ENCODE peak calls at places on chromosomes 7 and 10, in five cellular contexts. One of them, this sample, is unnamed.

GRCh38 chr7:50281680-50282445 is 22.7 kb upstream of the IKZF1 start:
- DNase-seq in neural crest cell: no peak
- DNase-seq in NCI-H1694: no peak
- DNase-seq in A172: no peak
- DNase-seq in KBM-7: peak
- DNase-seq in this sample: no peak

GRCh38 chr7:31850066-31850465 is 163.1 kb downstream of the PPP1R17 start:
- DNase-seq in A172: no peak
- DNase-seq in neural crest cell: no peak
- DNase-seq in NCI-H1694: no peak
- DNase-seq in KBM-7: no peak
- DNase-seq in this sample: no peak

GRCh38 chr7:140542226-140542625 is 62.9 kb upstream of the MKRN1 start:
- DNase-seq in neural crest cell: no peak
- DNase-seq in NCI-H1694: no peak
- DNase-seq in KBM-7: no peak
- DNase-seq in A172: peak
- DNase-seq in this sample: no peak

GRCh38 chr7:17369686-17370426 is 71.4 kb downstream of the AHR start:
- DNase-seq in NCI-H1694: no peak
- DNase-seq in neural crest cell: no peak
- DNase-seq in KBM-7: peak
- DNase-seq in A172: peak
- DNase-seq in this sample: no peak

GRCh38 chr7:2004841-2005351 is 227.8 kb downstream of the MAD1L1 start:
- DNase-seq in neural crest cell: no peak
- DNase-seq in A172: no peak
- DNase-seq in NCI-H1694: no peak
- DNase-seq in KBM-7: no peak
- DNase-seq in this sample: no peak

GRCh38 chr7:152462995-152463713 is 27.4 kb upstream of the KMT2C start:
- DNase-seq in KBM-7: no peak
- DNase-seq in neural crest cell: no peak
- DNase-seq in A172: peak
- DNase-seq in NCI-H1694: no peak
- DNase-seq in this sample: peak

GRCh38 chr7:29454464-29454863 is 109.2 kb upstream of the PRR15 start:
- DNase-seq in KBM-7: no peak
- DNase-seq in NCI-H1694: no peak
- DNase-seq in A172: no peak
- DNase-seq in neural crest cell: no peak
- DNase-seq in this sample: no peak

GRCh38 chr10:61529208-61529607 is 76.0 kb upstream of the TMEM26 start:
- DNase-seq in NCI-H1694: no peak
- DNase-seq in neural crest cell: no peak
- DNase-seq in KBM-7: no peak
- DNase-seq in A172: no peak
- DNase-seq in this sample: no peak

GRCh38 chr10:71727429-71728217 is 8.0 kb upstream of the C10orf105 start:
- DNase-seq in KBM-7: peak
- DNase-seq in A172: peak
- DNase-seq in neural crest cell: no peak
- DNase-seq in NCI-H1694: peak
- DNase-seq in this sample: peak

GRCh38 chr7:55980266-55980665 is 15.9 kb downstream of the NIPSNAP2 start:
- DNase-seq in NCI-H1694: no peak
- DNase-seq in neural crest cell: no peak
- DNase-seq in KBM-7: no peak
- DNase-seq in A172: no peak
- DNase-seq in this sample: no peak

GRCh38 chr7:158820656-158821055 is 8.7 kb downstream of the ESYT2 start:
- DNase-seq in KBM-7: no peak
- DNase-seq in A172: no peak
- DNase-seq in neural crest cell: no peak
- DNase-seq in NCI-H1694: no peak
- DNase-seq in this sample: no peak

GRCh38 chr10:116030576-116030975 is 242.4 kb downstream of the GFRA1 start:
- DNase-seq in A172: no peak
- DNase-seq in NCI-H1694: no peak
- DNase-seq in KBM-7: no peak
- DNase-seq in neural crest cell: no peak
- DNase-seq in this sample: no peak

GRCh38 chr10:404991-405390 is 269.7 kb downstream of the ZMYND11 start:
- DNase-seq in NCI-H1694: no peak
- DNase-seq in A172: no peak
- DNase-seq in neural crest cell: no peak
- DNase-seq in KBM-7: no peak
- DNase-seq in this sample: no peak

GRCh38 chr10:117492504-117492903 is 50.0 kb upstream of the EMX2 start:
- DNase-seq in NCI-H1694: no peak
- DNase-seq in neural crest cell: no peak
- DNase-seq in A172: no peak
- DNase-seq in KBM-7: no peak
- DNase-seq in this sample: no peak

GRCh38 chr7:68107968-68108367 is 1111.3 kb downstream of the TYW1 start:
- DNase-seq in neural crest cell: no peak
- DNase-seq in KBM-7: no peak
- DNase-seq in A172: peak
- DNase-seq in NCI-H1694: no peak
- DNase-seq in this sample: no peak

GRCh38 chr10:69051303-69051702 is 36.6 kb upstream of the SRGN start:
- DNase-seq in KBM-7: no peak
- DNase-seq in A172: peak
- DNase-seq in NCI-H1694: no peak
- DNase-seq in neural crest cell: no peak
- DNase-seq in this sample: no peak

GRCh38 chr7:119270045-119270464 is 1002.9 kb upstream of the KCND2 start:
- DNase-seq in neural crest cell: peak
- DNase-seq in A172: peak
- DNase-seq in KBM-7: peak
- DNase-seq in NCI-H1694: peak
- DNase-seq in this sample: peak

GRCh38 chr7:158043461-158044155 is 544.0 kb downstream of the PTPRN2 start:
- DNase-seq in neural crest cell: no peak
- DNase-seq in NCI-H1694: no peak
- DNase-seq in A172: no peak
- DNase-seq in KBM-7: no peak
- DNase-seq in this sample: no peak

GRCh38 chr7:106108988-106109387 is 3.1 kb downstream of the SYPL1 start:
- DNase-seq in neural crest cell: no peak
- DNase-seq in A172: no peak
- DNase-seq in KBM-7: no peak
- DNase-seq in NCI-H1694: no peak
- DNase-seq in this sample: no peak

GRCh38 chr10:18164771-18165361 is 24.6 kb downstream of the CACNB2 start:
- DNase-seq in A172: no peak
- DNase-seq in KBM-7: no peak
- DNase-seq in neural crest cell: no peak
- DNase-seq in NCI-H1694: no peak
- DNase-seq in this sample: no peak

GRCh38 chr10:70381491-70382421 is 669 bp downstream of the LRRC20 start:
- DNase-seq in KBM-7: no peak
- DNase-seq in NCI-H1694: peak
- DNase-seq in A172: no peak
- DNase-seq in neural crest cell: peak
- DNase-seq in this sample: peak

GRCh38 chr7:32071466-32072091 is 1.4 kb upstream of the PDE1C start:
- DNase-seq in neural crest cell: no peak
- DNase-seq in A172: no peak
- DNase-seq in KBM-7: no peak
- DNase-seq in NCI-H1694: no peak
- DNase-seq in this sample: no peak

GRCh38 chr10:133124357-133125211 is 35.4 kb upstream of the KNDC1 start:
- DNase-seq in A172: no peak
- DNase-seq in KBM-7: peak
- DNase-seq in neural crest cell: peak
- DNase-seq in NCI-H1694: no peak
- DNase-seq in this sample: no peak

GRCh38 chr10:73999703-74000102 is 1.8 kb downstream of the VCL start:
- DNase-seq in KBM-7: no peak
- DNase-seq in neural crest cell: no peak
- DNase-seq in NCI-H1694: no peak
- DNase-seq in A172: peak
- DNase-seq in this sample: no peak

GRCh38 chr10:78914060-78914378 is 154.7 kb upstream of the ZMIZ1 start:
- DNase-seq in neural crest cell: no peak
- DNase-seq in NCI-H1694: no peak
- DNase-seq in KBM-7: no peak
- DNase-seq in A172: no peak
- DNase-seq in this sample: no peak

GRCh38 chr10:119539359-119539651 is 3.2 kb downstream of the RGS10 start:
- DNase-seq in neural crest cell: no peak
- DNase-seq in NCI-H1694: no peak
- DNase-seq in A172: no peak
- DNase-seq in KBM-7: no peak
- DNase-seq in this sample: no peak

GRCh38 chr10:132110091-132110490 is 44.3 kb downstream of the JAKMIP3 start:
- DNase-seq in KBM-7: no peak
- DNase-seq in NCI-H1694: no peak
- DNase-seq in A172: no peak
- DNase-seq in neural crest cell: no peak
- DNase-seq in this sample: no peak

GRCh38 chr7:16491148-16491547 is 25.6 kb upstream of the SOSTDC1 start:
- DNase-seq in NCI-H1694: no peak
- DNase-seq in A172: no peak
- DNase-seq in KBM-7: no peak
- DNase-seq in neural crest cell: no peak
- DNase-seq in this sample: no peak

GRCh38 chr7:28862876-28863275 is 95.3 kb downstream of the TRIL start:
- DNase-seq in NCI-H1694: no peak
- DNase-seq in KBM-7: no peak
- DNase-seq in neural crest cell: no peak
- DNase-seq in A172: no peak
- DNase-seq in this sample: no peak

GRCh38 chr7:4178887-4179286 is 503.2 kb upstream of the FOXK1 start:
- DNase-seq in A172: no peak
- DNase-seq in KBM-7: no peak
- DNase-seq in neural crest cell: no peak
- DNase-seq in NCI-H1694: no peak
- DNase-seq in this sample: no peak

GRCh38 chr10:89861584-89862287 is 160.3 kb downstream of the KIF20B start:
- DNase-seq in A172: peak
- DNase-seq in neural crest cell: no peak
- DNase-seq in KBM-7: no peak
- DNase-seq in NCI-H1694: no peak
- DNase-seq in this sample: no peak

This sample was measured in NCI-H2171.